ENCODE peak calls at places on chromosomes 1 and 21, in six cellular contexts. E is stomach, I is GM12891, L is HL-60, P is suprapubic skin, J is HCT116. A is an unnamed sample.
A peak's percentile ranks its signal among the peaks of the same experiment; 100 is the strongest.

GRCh38 chr1:164756741-164757140 is 197.8 kb downstream of the PBX1 start:
- DNase-seq in E (no peak), J (no peak), I (no peak), P (no peak), L (no peak), A (no peak)

GRCh38 chr1:16133007-16133961 is 22.6 kb downstream of the EPHA2 start:
- DNase-seq in E (no peak), L (no peak), I (no peak), J (no peak), P (no peak), A (no peak)

GRCh38 chr1:155127105-155127671 is 488 bp upstream of the EFNA1 start:
- DNase-seq in L (no peak), J (no peak), E (peak; percentile 82), P (peak; percentile 83), I (no peak), A (peak; percentile 80)

GRCh38 chr1:234398849-234399381 is 25.7 kb downstream of the COA6 start:
- DNase-seq in E (no peak), I (no peak), J (no peak), L (peak; percentile 7), P (no peak), A (no peak)

GRCh38 chr21:45990741-45991605 is 9.4 kb downstream of the COL6A1 start:
- DNase-seq in P (peak; percentile 76), L (no peak), E (no peak), J (no peak), I (no peak), A (no peak)

GRCh38 chr1:39540504-39541031 is 36.0 kb downstream of the PABPC4 start:
- DNase-seq in I (no peak), P (no peak), J (no peak), E (peak; percentile 33), L (no peak), A (no peak)

GRCh38 chr1:246699095-246699735 is 25.0 kb upstream of the SCCPDH start:
- DNase-seq in E (peak; percentile 93), P (peak; percentile 89), L (peak; percentile 61), J (peak; percentile 85), I (peak; percentile 76), A (peak; percentile 95)

GRCh38 chr1:64004451-64004850 is 199.0 kb upstream of the UBE2U start:
- DNase-seq in E (no peak), J (no peak), L (no peak), P (no peak), I (no peak), A (peak; percentile 60)

GRCh38 chr21:18608226-18608625 is 204.6 kb upstream of the TMPRSS15 start:
- DNase-seq in E (no peak), P (no peak), I (no peak), L (no peak), J (no peak), A (no peak)

GRCh38 chr1:113534130-113534817 is 144.0 kb downstream of the MAGI3 start:
- DNase-seq in L (no peak), E (no peak), I (no peak), P (no peak), J (no peak), A (no peak)

GRCh38 chr1:11429226-11429625 is 49.7 kb upstream of the DISP3 start:
- DNase-seq in I (no peak), J (no peak), L (no peak), E (no peak), P (no peak), A (peak; percentile 27)

GRCh38 chr21:26179501-26179900 is 8.9 kb upstream of the APP start:
- DNase-seq in E (no peak), J (no peak), L (no peak), P (no peak), I (no peak), A (no peak)

GRCh38 chr1:226216056-226216455 is 7.4 kb upstream of the MIXL1 start:
- DNase-seq in P (no peak), L (no peak), J (no peak), E (no peak), I (no peak), A (no peak)

GRCh38 chr1:234505774-234506114 is 26.8 kb upstream of the TARBP1 start:
- DNase-seq in J (no peak), E (no peak), P (no peak), L (no peak), I (no peak), A (no peak)

GRCh38 chr21:46088189-46088588 is 9.7 kb upstream of the COL6A2 start:
- DNase-seq in I (no peak), E (no peak), L (no peak), P (no peak), J (no peak), A (no peak)

GRCh38 chr1:167342846-167343245 is 122.2 kb downstream of the POU2F1 start:
- DNase-seq in E (no peak), J (no peak), L (no peak), I (no peak), P (no peak), A (peak; percentile 64)

GRCh38 chr1:89724369-89725015 is 91.6 kb downstream of the LRRC8C start:
- DNase-seq in L (peak; percentile 68), I (no peak), P (no peak), E (no peak), J (no peak), A (no peak)

DNA sequence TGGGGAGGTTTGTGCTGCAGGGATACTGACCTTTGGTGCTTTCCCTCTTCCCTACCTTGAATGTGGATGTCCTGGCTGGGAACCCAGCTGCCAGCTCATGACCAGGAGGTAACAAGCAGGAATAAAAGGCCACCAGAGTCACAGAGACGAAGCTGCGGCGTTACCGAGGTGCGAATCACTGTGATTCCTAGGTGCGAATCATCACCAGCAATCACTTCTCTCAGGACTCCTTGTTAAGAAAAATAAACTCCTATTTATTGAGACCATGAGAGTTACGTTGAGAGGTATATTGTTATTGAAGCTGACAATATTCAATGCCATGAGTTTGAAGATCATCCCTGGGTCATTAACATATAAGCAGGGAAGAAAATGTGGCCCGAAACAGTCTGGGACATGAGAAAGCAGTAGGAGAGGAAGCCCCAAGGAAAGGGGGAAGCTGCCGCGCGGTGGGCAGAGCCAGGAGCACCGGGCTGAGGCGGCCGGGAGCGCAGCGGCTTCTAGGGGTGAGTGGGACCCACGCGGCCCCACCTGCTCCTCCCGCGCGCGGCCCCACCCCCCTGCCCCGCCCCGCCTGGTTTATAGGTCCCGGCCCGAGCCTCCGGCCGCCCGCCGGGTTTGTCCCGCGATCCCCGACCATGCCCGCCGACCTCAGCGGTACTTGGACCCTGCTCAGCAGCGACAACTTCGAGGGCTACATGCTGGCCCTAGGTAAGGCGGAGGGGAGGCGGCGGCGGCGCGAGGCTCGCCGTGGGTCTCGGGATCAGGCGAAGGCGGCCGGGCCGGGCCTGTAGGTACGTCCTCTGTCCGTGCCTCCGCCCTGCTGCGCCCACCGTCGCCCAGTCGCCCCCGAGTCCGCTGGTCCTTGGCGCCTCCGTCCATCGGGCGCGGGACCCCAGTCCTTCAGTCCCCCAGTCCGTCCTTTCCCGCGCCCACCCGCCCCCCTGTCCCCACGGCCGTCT is at the start of gene RBP7:
- DNase-seq in E (peak; percentile 26), J (no peak), P (no peak), L (peak; percentile 36), I (peak; percentile 48), A (peak; percentile 63)
- TF ChIP-seq POLR2AphosphoS5 in E (no peak), J (peak; percentile 61), P (no peak), L (no peak), I (no peak), A (no peak)

GRCh38 chr1:67535474-67535873 is 105.3 kb upstream of the SERBP1 start:
- DNase-seq in I (peak; percentile 30), E (peak; percentile 85), L (peak; percentile 76), P (peak; percentile 92), J (peak; percentile 69), A (peak; percentile 82)
- TF ChIP-seq POLR2AphosphoS5 in I (no peak), E (peak; percentile 84), L (no peak), P (no peak), J (no peak), A (no peak)

GRCh38 chr1:44636711-44637589 is 37.3 kb downstream of the TMEM53 start:
- DNase-seq in E (no peak), P (no peak), L (no peak), I (no peak), J (no peak), A (no peak)

GRCh38 chr1:44636067-44636466 is 38.2 kb downstream of the TMEM53 start:
- DNase-seq in E (no peak), L (no peak), J (no peak), I (no peak), P (no peak), A (no peak)

GRCh38 chr1:44640178-44640865 is 34.0 kb downstream of the TMEM53 start:
- DNase-seq in E (no peak), L (no peak), J (no peak), P (no peak), I (no peak), A (peak; percentile 27)

GRCh38 chr1:44635439-44635838 is 38.8 kb downstream of the TMEM53 start:
- DNase-seq in L (no peak), I (no peak), J (no peak), E (no peak), P (no peak), A (no peak)

GRCh38 chr1:44637590-44638411 is 36.5 kb downstream of the TMEM53 start:
- DNase-seq in E (no peak), L (no peak), J (no peak), P (no peak), I (no peak), A (no peak)
- TF ChIP-seq POLR2AphosphoS5 in E (no peak), L (no peak), J (no peak), P (no peak), I (no peak), A (no peak)

GRCh38 chr21:32569261-32570230 is 15.8 kb downstream of the TCP10L start:
- DNase-seq in L (peak; percentile 87), E (peak; percentile 78), J (peak; percentile 62), I (peak; percentile 63), P (peak; percentile 90), A (peak; percentile 96)
- TF ChIP-seq POLR2AphosphoS5 in L (no peak), E (no peak), J (no peak), I (no peak), P (no peak), A (peak; percentile 39)

A was measured in GM23338.